ENCODE peak calls at places on chromosomes 12 and 14, in ten cellular contexts. One of them, this sample, is unnamed.

GRCh38 chr14:22131749-22132476 is 457.1 kb downstream of the DAD1 start:
- DNase-seq in hepatocyte: no peak
- DNase-seq in A549: no peak
- DNase-seq in nephron progenitor cell: peak; percentile 38
- DNase-seq in lower leg skin: no peak
- DNase-seq in lower lobe of right lung: no peak
- DNase-seq in BE2C: peak; percentile 31
- DNase-seq in WTC11: peak; percentile 59
- DNase-seq in tibial artery: no peak
- DNase-seq in GM13977: no peak
- DNase-seq in this sample: no peak

GRCh38 chr12:68749443-68749842 is 3.5 kb downstream of the SLC35E3 start:
- DNase-seq in tibial artery: no peak
- DNase-seq in lower leg skin: no peak
- DNase-seq in GM13977: no peak
- DNase-seq in WTC11: no peak
- DNase-seq in A549: no peak
- DNase-seq in nephron progenitor cell: no peak
- DNase-seq in lower lobe of right lung: no peak
- DNase-seq in hepatocyte: no peak
- DNase-seq in BE2C: no peak
- DNase-seq in this sample: no peak

GRCh38 chr14:39265741-39266588 is 32.2 kb downstream of the MIA2 start:
- DNase-seq in tibial artery: no peak
- DNase-seq in lower leg skin: no peak
- DNase-seq in hepatocyte: no peak
- DNase-seq in nephron progenitor cell: no peak
- DNase-seq in A549: no peak
- DNase-seq in WTC11: no peak
- DNase-seq in BE2C: no peak
- DNase-seq in lower lobe of right lung: no peak
- DNase-seq in GM13977: no peak
- DNase-seq in this sample: no peak

GRCh38 chr14:80776657-80777056 is 164.9 kb downstream of the CEP128 start:
- DNase-seq in nephron progenitor cell: no peak
- DNase-seq in hepatocyte: no peak
- DNase-seq in A549: no peak
- DNase-seq in GM13977: no peak
- DNase-seq in lower lobe of right lung: no peak
- DNase-seq in tibial artery: no peak
- DNase-seq in WTC11: no peak
- DNase-seq in BE2C: no peak
- DNase-seq in lower leg skin: no peak
- DNase-seq in this sample: no peak

GRCh38 chr12:79988368-79988767 is 53.5 kb upstream of the PPP1R12A start:
- DNase-seq in tibial artery: no peak
- DNase-seq in GM13977: no peak
- DNase-seq in hepatocyte: peak; percentile 9
- DNase-seq in BE2C: no peak
- DNase-seq in lower leg skin: no peak
- DNase-seq in WTC11: no peak
- DNase-seq in A549: no peak
- DNase-seq in nephron progenitor cell: no peak
- DNase-seq in lower lobe of right lung: no peak
- DNase-seq in this sample: no peak

GRCh38 chr12:79267580-79267979 is 403.0 kb downstream of the SYT1 start:
- DNase-seq in hepatocyte: no peak
- DNase-seq in tibial artery: no peak
- DNase-seq in BE2C: no peak
- DNase-seq in lower leg skin: no peak
- DNase-seq in lower lobe of right lung: no peak
- DNase-seq in GM13977: no peak
- DNase-seq in WTC11: no peak
- DNase-seq in A549: no peak
- DNase-seq in nephron progenitor cell: no peak
- DNase-seq in this sample: no peak

GRCh38 chr14:29168149-29168548 is 401.6 kb downstream of the FOXG1 start:
- DNase-seq in hepatocyte: no peak
- DNase-seq in A549: no peak
- DNase-seq in lower lobe of right lung: no peak
- DNase-seq in lower leg skin: no peak
- DNase-seq in nephron progenitor cell: no peak
- DNase-seq in tibial artery: no peak
- DNase-seq in BE2C: no peak
- DNase-seq in WTC11: peak; percentile 23
- DNase-seq in GM13977: no peak
- DNase-seq in this sample: no peak

GRCh38 chr14:102481791-102482238 is 27.8 kb downstream of the ANKRD9 start:
- DNase-seq in A549: peak; percentile 44
- DNase-seq in lower lobe of right lung: no peak
- DNase-seq in WTC11: no peak
- DNase-seq in hepatocyte: peak; percentile 63
- DNase-seq in lower leg skin: no peak
- DNase-seq in tibial artery: no peak
- DNase-seq in GM13977: no peak
- DNase-seq in BE2C: no peak
- DNase-seq in nephron progenitor cell: no peak
- DNase-seq in this sample: no peak

GRCh38 chr14:98433436-98433835 is 838.6 kb downstream of the BCL11B start:
- DNase-seq in A549: no peak
- DNase-seq in lower lobe of right lung: no peak
- DNase-seq in lower leg skin: no peak
- DNase-seq in nephron progenitor cell: no peak
- DNase-seq in tibial artery: no peak
- DNase-seq in GM13977: no peak
- DNase-seq in BE2C: no peak
- DNase-seq in hepatocyte: no peak
- DNase-seq in WTC11: no peak
- DNase-seq in this sample: no peak

GRCh38 chr12:102896067-102896466 is 21.0 kb downstream of the PAH start:
- DNase-seq in lower leg skin: no peak
- DNase-seq in A549: no peak
- DNase-seq in hepatocyte: no peak
- DNase-seq in lower lobe of right lung: no peak
- DNase-seq in nephron progenitor cell: no peak
- DNase-seq in BE2C: no peak
- DNase-seq in GM13977: no peak
- DNase-seq in WTC11: peak; percentile 34
- DNase-seq in tibial artery: no peak
- DNase-seq in this sample: no peak

GRCh38 chr12:989751-990278 is 1.2 kb upstream of the ERC1 start:
- DNase-seq in hepatocyte: peak; percentile 49
- DNase-seq in lower leg skin: no peak
- DNase-seq in tibial artery: no peak
- DNase-seq in lower lobe of right lung: no peak
- DNase-seq in GM13977: no peak
- DNase-seq in A549: peak; percentile 75
- DNase-seq in WTC11: no peak
- DNase-seq in nephron progenitor cell: peak; percentile 12
- DNase-seq in BE2C: peak; percentile 47
- DNase-seq in this sample: no peak

GRCh38 chr12:57744194-57744776 is 554 bp upstream of the TSPAN31 start:
- DNase-seq in A549: peak; percentile 71
- DNase-seq in lower lobe of right lung: peak; percentile 80
- DNase-seq in WTC11: peak; percentile 59
- DNase-seq in tibial artery: peak; percentile 91
- DNase-seq in GM13977: peak; percentile 75
- DNase-seq in lower leg skin: peak; percentile 72
- DNase-seq in BE2C: peak; percentile 68
- DNase-seq in nephron progenitor cell: peak; percentile 72
- DNase-seq in hepatocyte: no peak
- DNase-seq in this sample: peak; percentile 66

GRCh38 chr12:75698052-75698451 is 186.6 kb upstream of the KRR1 start:
- DNase-seq in WTC11: no peak
- DNase-seq in GM13977: no peak
- DNase-seq in lower lobe of right lung: no peak
- DNase-seq in hepatocyte: no peak
- DNase-seq in BE2C: no peak
- DNase-seq in nephron progenitor cell: no peak
- DNase-seq in tibial artery: no peak
- DNase-seq in lower leg skin: no peak
- DNase-seq in A549: no peak
- DNase-seq in this sample: no peak

GRCh38 chr12:3041558-3042164 is 35.5 kb upstream of the TSPAN9 start:
- DNase-seq in WTC11: peak; percentile 76
- DNase-seq in lower leg skin: peak; percentile 46
- DNase-seq in tibial artery: peak; percentile 80
- DNase-seq in GM13977: peak; percentile 89
- DNase-seq in lower lobe of right lung: no peak
- DNase-seq in nephron progenitor cell: peak; percentile 73
- DNase-seq in BE2C: peak; percentile 79
- DNase-seq in hepatocyte: peak; percentile 89
- DNase-seq in A549: peak; percentile 90
- DNase-seq in this sample: peak; percentile 25

GRCh38 chr14:65170768-65171251 is 68.5 kb upstream of the MAX start:
- DNase-seq in lower leg skin: no peak
- DNase-seq in BE2C: peak; percentile 69
- DNase-seq in tibial artery: no peak
- DNase-seq in WTC11: peak; percentile 65
- DNase-seq in lower lobe of right lung: no peak
- DNase-seq in GM13977: peak; percentile 56
- DNase-seq in A549: peak; percentile 43
- DNase-seq in nephron progenitor cell: peak; percentile 58
- DNase-seq in hepatocyte: peak; percentile 84
- DNase-seq in this sample: no peak

GRCh38 chr14:70785556-70785955 is 23.8 kb downstream of the MAP3K9 start:
- DNase-seq in WTC11: no peak
- DNase-seq in lower leg skin: no peak
- DNase-seq in tibial artery: no peak
- DNase-seq in GM13977: no peak
- DNase-seq in BE2C: no peak
- DNase-seq in nephron progenitor cell: no peak
- DNase-seq in hepatocyte: no peak
- DNase-seq in lower lobe of right lung: no peak
- DNase-seq in A549: no peak
- DNase-seq in this sample: no peak

GRCh38 chr12:109387425-109388166 is 39.9 kb downstream of the MYO1H start:
- DNase-seq in A549: peak; percentile 43
- DNase-seq in lower leg skin: peak; percentile 35
- DNase-seq in hepatocyte: peak; percentile 44
- DNase-seq in BE2C: peak; percentile 46
- DNase-seq in tibial artery: no peak
- DNase-seq in lower lobe of right lung: no peak
- DNase-seq in GM13977: no peak
- DNase-seq in nephron progenitor cell: no peak
- DNase-seq in WTC11: peak; percentile 23
- DNase-seq in this sample: no peak

GRCh38 chr12:113929312-113929989 is 36.7 kb downstream of the RBM19 start:
- DNase-seq in nephron progenitor cell: no peak
- DNase-seq in lower leg skin: no peak
- DNase-seq in BE2C: no peak
- DNase-seq in tibial artery: no peak
- DNase-seq in lower lobe of right lung: no peak
- DNase-seq in GM13977: no peak
- DNase-seq in hepatocyte: no peak
- DNase-seq in A549: no peak
- DNase-seq in WTC11: no peak
- DNase-seq in this sample: no peak

DNA sequence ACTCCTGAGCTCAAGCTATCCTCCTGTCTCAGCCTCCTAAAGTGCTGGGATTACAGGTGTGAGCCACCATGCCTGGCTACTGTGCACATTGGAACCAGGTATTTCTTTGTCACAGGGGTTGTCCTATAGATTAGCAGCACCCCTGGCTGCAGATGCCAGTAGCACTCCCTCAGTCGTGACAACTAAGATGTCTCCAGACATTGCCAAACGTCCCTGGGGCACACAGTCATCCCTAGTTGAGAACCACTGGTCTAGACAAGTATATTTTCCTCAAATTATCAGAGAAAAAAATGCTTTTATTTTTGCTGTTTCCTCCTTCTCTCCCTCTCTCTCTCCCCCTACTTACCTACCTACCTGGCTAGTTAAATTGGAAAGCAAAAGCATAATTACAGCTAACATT is 17.9 kb upstream of the P2RX7 start:
- DNase-seq in nephron progenitor cell: no peak
- DNase-seq in BE2C: no peak
- DNase-seq in A549: no peak
- DNase-seq in WTC11: no peak
- DNase-seq in tibial artery: no peak
- DNase-seq in GM13977: no peak
- DNase-seq in lower leg skin: no peak
- DNase-seq in lower lobe of right lung: no peak
- DNase-seq in hepatocyte: no peak
- DNase-seq in this sample: no peak
- TF ChIP-seq CTCF in nephron progenitor cell: no peak
- TF ChIP-seq CTCF in BE2C: no peak
- TF ChIP-seq CTCF in A549: no peak
- TF ChIP-seq CTCF in WTC11: no peak
- TF ChIP-seq CTCF in tibial artery: no peak
- TF ChIP-seq CTCF in GM13977: no peak
- TF ChIP-seq CTCF in lower leg skin: no peak
- TF ChIP-seq CTCF in lower lobe of right lung: no peak
- TF ChIP-seq CTCF in hepatocyte: no peak
- TF ChIP-seq CTCF in this sample: no peak

GRCh38 chr12:83414981-83415380 is 728.3 kb downstream of the TMTC2 start:
- DNase-seq in hepatocyte: no peak
- DNase-seq in A549: no peak
- DNase-seq in GM13977: no peak
- DNase-seq in BE2C: no peak
- DNase-seq in nephron progenitor cell: no peak
- DNase-seq in lower leg skin: no peak
- DNase-seq in WTC11: no peak
- DNase-seq in lower lobe of right lung: no peak
- DNase-seq in tibial artery: no peak
- DNase-seq in this sample: no peak
- TF ChIP-seq CTCF in hepatocyte: no peak
- TF ChIP-seq CTCF in A549: no peak
- TF ChIP-seq CTCF in GM13977: no peak
- TF ChIP-seq CTCF in BE2C: no peak
- TF ChIP-seq CTCF in nephron progenitor cell: no peak
- TF ChIP-seq CTCF in lower leg skin: no peak
- TF ChIP-seq CTCF in WTC11: no peak
- TF ChIP-seq CTCF in lower lobe of right lung: no peak
- TF ChIP-seq CTCF in tibial artery: no peak
- TF ChIP-seq CTCF in this sample: no peak

GRCh38 chr14:93132472-93133065 is 16.8 kb upstream of the ITPK1 start:
- DNase-seq in tibial artery: no peak
- DNase-seq in lower leg skin: no peak
- DNase-seq in A549: peak; percentile 59
- DNase-seq in GM13977: peak; percentile 63
- DNase-seq in hepatocyte: peak; percentile 51
- DNase-seq in WTC11: no peak
- DNase-seq in lower lobe of right lung: no peak
- DNase-seq in BE2C: peak; percentile 58
- DNase-seq in nephron progenitor cell: no peak
- DNase-seq in this sample: no peak
- TF ChIP-seq CTCF in tibial artery: no peak
- TF ChIP-seq CTCF in lower leg skin: no peak
- TF ChIP-seq CTCF in A549: peak; percentile 38
- TF ChIP-seq CTCF in GM13977: peak; percentile 43
- TF ChIP-seq CTCF in hepatocyte: peak; percentile 46
- TF ChIP-seq CTCF in WTC11: no peak
- TF ChIP-seq CTCF in lower lobe of right lung: peak; percentile 38
- TF ChIP-seq CTCF in BE2C: peak; percentile 80
- TF ChIP-seq CTCF in nephron progenitor cell: peak; percentile 26
- TF ChIP-seq CTCF in this sample: no peak

DNA sequence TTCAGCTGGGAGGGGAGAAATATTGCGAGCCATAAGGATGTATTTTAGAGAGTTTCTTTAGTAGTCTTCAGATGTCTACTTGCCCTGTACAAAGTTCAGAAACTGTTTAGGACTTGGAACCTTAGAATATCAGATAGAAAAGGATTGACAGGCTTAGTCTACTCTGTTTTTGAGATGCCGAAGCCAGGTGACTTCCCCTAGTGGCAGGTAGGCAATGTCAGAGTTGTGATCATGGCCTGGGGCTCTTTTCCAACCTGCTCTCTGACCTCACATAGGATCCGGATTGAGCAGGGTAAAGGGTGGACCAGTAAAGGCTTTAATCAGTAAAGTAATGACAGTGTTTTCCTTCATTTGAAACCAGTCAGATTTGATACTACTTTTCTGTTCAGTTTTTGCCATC is 59.6 kb downstream of the PRKCH start:
- DNase-seq in nephron progenitor cell: no peak
- DNase-seq in tibial artery: no peak
- DNase-seq in BE2C: no peak
- DNase-seq in lower leg skin: no peak
- DNase-seq in A549: no peak
- DNase-seq in GM13977: no peak
- DNase-seq in hepatocyte: no peak
- DNase-seq in WTC11: peak; percentile 18
- DNase-seq in lower lobe of right lung: no peak
- DNase-seq in this sample: no peak
- TF ChIP-seq CTCF in nephron progenitor cell: no peak
- TF ChIP-seq CTCF in tibial artery: no peak
- TF ChIP-seq CTCF in BE2C: no peak
- TF ChIP-seq CTCF in lower leg skin: no peak
- TF ChIP-seq CTCF in A549: no peak
- TF ChIP-seq CTCF in GM13977: no peak
- TF ChIP-seq CTCF in hepatocyte: no peak
- TF ChIP-seq CTCF in WTC11: no peak
- TF ChIP-seq CTCF in lower lobe of right lung: no peak
- TF ChIP-seq CTCF in this sample: no peak

This sample was measured in breast epithelium.